ENCODE peak calls at places on chromosomes 16 and 17, in nine cellular contexts. One of them, this sample, is unnamed.

GRCh38 chr16:78461496-78461938 is 362.1 kb downstream of the WWOX start:
- DNase-seq in A549: no peak
- DNase-seq in colonic mucosa: peak
- DNase-seq in BE2C: no peak
- DNase-seq in HFF-Myc: no peak
- DNase-seq in body of pancreas: no peak
- DNase-seq in BJ: no peak
- DNase-seq in right lobe of liver: no peak
- DNase-seq in fibroblast of the aortic adventitia: no peak
- DNase-seq in this sample: no peak

GRCh38 chr17:44439168-44439567 is 49.7 kb upstream of the ITGA2B start:
- DNase-seq in A549: no peak
- DNase-seq in colonic mucosa: no peak
- DNase-seq in BE2C: no peak
- DNase-seq in HFF-Myc: no peak
- DNase-seq in body of pancreas: no peak
- DNase-seq in BJ: no peak
- DNase-seq in right lobe of liver: no peak
- DNase-seq in fibroblast of the aortic adventitia: no peak
- DNase-seq in this sample: no peak

GRCh38 chr16:11183035-11183812 is 72.8 kb downstream of the SOCS1 start:
- DNase-seq in A549: no peak
- DNase-seq in colonic mucosa: no peak
- DNase-seq in BE2C: no peak
- DNase-seq in HFF-Myc: no peak
- DNase-seq in body of pancreas: no peak
- DNase-seq in BJ: no peak
- DNase-seq in right lobe of liver: no peak
- DNase-seq in fibroblast of the aortic adventitia: no peak
- DNase-seq in this sample: no peak

GRCh38 chr17:42406602-42407288 is 16.3 kb downstream of the CAVIN1 start:
- DNase-seq in A549: no peak
- DNase-seq in colonic mucosa: no peak
- DNase-seq in BE2C: no peak
- DNase-seq in HFF-Myc: no peak
- DNase-seq in body of pancreas: no peak
- DNase-seq in BJ: no peak
- DNase-seq in right lobe of liver: no peak
- DNase-seq in fibroblast of the aortic adventitia: peak
- DNase-seq in this sample: no peak

GRCh38 chr17:80095844-80096475 is 5.4 kb upstream of the GAA start:
- DNase-seq in A549: no peak
- DNase-seq in colonic mucosa: no peak
- DNase-seq in BE2C: no peak
- DNase-seq in HFF-Myc: no peak
- DNase-seq in body of pancreas: no peak
- DNase-seq in BJ: no peak
- DNase-seq in right lobe of liver: no peak
- DNase-seq in fibroblast of the aortic adventitia: no peak
- DNase-seq in this sample: no peak

GRCh38 chr17:80431246-80432195 is 16.6 kb downstream of the ENDOV start:
- DNase-seq in A549: no peak
- DNase-seq in colonic mucosa: no peak
- DNase-seq in BE2C: no peak
- DNase-seq in HFF-Myc: no peak
- DNase-seq in body of pancreas: no peak
- DNase-seq in BJ: no peak
- DNase-seq in right lobe of liver: peak
- DNase-seq in fibroblast of the aortic adventitia: no peak
- DNase-seq in this sample: no peak

GRCh38 chr17:50364061-50364458 is 8.9 kb downstream of the MRPL27 start:
- DNase-seq in A549: no peak
- DNase-seq in colonic mucosa: no peak
- DNase-seq in BE2C: no peak
- DNase-seq in HFF-Myc: no peak
- DNase-seq in body of pancreas: no peak
- DNase-seq in BJ: no peak
- DNase-seq in right lobe of liver: peak
- DNase-seq in fibroblast of the aortic adventitia: no peak
- DNase-seq in this sample: no peak

GRCh38 chr17:57407287-57408063 is 151.2 kb downstream of the MSI2 start:
- DNase-seq in A549: no peak
- DNase-seq in colonic mucosa: peak
- DNase-seq in BE2C: no peak
- DNase-seq in HFF-Myc: no peak
- DNase-seq in body of pancreas: no peak
- DNase-seq in BJ: no peak
- DNase-seq in right lobe of liver: no peak
- DNase-seq in fibroblast of the aortic adventitia: no peak
- DNase-seq in this sample: no peak

GRCh38 chr17:39143552-39144093 is 7.8 kb downstream of the PLXDC1 start:
- DNase-seq in A549: no peak
- DNase-seq in colonic mucosa: peak
- DNase-seq in BE2C: no peak
- DNase-seq in HFF-Myc: no peak
- DNase-seq in body of pancreas: no peak
- DNase-seq in BJ: no peak
- DNase-seq in right lobe of liver: no peak
- DNase-seq in fibroblast of the aortic adventitia: peak
- DNase-seq in this sample: no peak

GRCh38 chr16:87278191-87279093 is 38.8 kb downstream of the C16orf95 start:
- DNase-seq in A549: peak
- DNase-seq in colonic mucosa: peak
- DNase-seq in BE2C: peak
- DNase-seq in HFF-Myc: peak
- DNase-seq in body of pancreas: peak
- DNase-seq in BJ: peak
- DNase-seq in right lobe of liver: peak
- DNase-seq in fibroblast of the aortic adventitia: peak
- DNase-seq in this sample: peak

GRCh38 chr16:87706278-87707000 is 59.3 kb downstream of the KLHDC4 start:
- DNase-seq in A549: no peak
- DNase-seq in colonic mucosa: no peak
- DNase-seq in BE2C: no peak
- DNase-seq in HFF-Myc: no peak
- DNase-seq in body of pancreas: peak
- DNase-seq in BJ: no peak
- DNase-seq in right lobe of liver: no peak
- DNase-seq in fibroblast of the aortic adventitia: no peak
- DNase-seq in this sample: no peak

DNA sequence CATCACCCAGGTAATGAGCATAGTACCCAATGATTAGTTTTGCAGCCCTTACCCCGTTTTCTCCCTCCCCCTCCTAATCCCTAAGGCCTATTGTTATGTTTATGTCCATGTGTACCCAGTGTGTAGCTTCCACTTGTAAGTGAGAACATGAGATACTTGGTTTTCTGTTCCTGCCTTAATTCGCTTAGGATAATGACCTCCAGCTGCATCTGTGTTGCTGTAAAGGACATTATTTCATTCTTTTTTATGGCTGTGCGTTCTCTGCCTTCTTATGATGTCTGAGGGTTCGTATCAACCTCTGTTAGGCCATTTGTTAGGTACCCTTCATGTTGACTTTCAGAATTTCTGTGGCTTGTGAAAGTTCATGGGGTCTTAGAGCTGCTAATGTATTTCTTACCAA is 31.0 kb downstream of the CTCF start:
- DNase-seq in A549: no peak
- DNase-seq in colonic mucosa: no peak
- DNase-seq in BE2C: no peak
- DNase-seq in HFF-Myc: no peak
- DNase-seq in body of pancreas: no peak
- DNase-seq in BJ: no peak
- DNase-seq in right lobe of liver: no peak
- DNase-seq in fibroblast of the aortic adventitia: no peak
- DNase-seq in this sample: no peak
- H3K4me3 ChIP-seq in A549: no peak
- H3K4me3 ChIP-seq in colonic mucosa: no peak
- H3K4me3 ChIP-seq in BE2C: no peak
- H3K4me3 ChIP-seq in HFF-Myc: no peak
- H3K4me3 ChIP-seq in body of pancreas: no peak
- H3K4me3 ChIP-seq in BJ: no peak
- H3K4me3 ChIP-seq in right lobe of liver: no peak
- H3K4me3 ChIP-seq in fibroblast of the aortic adventitia: no peak
- H3K4me3 ChIP-seq in this sample: no peak

DNA sequence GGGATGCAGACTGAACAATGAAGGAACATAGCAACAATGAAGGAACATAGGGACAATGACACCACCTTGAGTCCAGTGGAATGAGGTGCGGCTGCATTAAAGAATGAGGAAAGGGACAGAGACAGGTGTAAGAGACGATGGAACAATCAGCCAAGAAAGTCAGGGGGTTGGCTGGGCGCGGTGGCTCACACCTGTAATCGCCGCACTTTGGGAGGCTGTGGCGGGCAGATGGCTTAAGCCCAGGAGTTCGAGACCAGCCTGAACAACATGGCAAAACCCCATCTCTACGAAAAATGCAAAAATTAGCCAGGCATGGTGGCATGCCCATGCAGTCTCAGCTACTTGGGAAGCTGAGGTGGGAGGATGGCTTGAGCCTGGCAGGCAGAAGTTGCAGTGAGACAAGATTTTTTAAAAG is 13.6 kb upstream of the CBFB start:
- DNase-seq in A549: no peak
- DNase-seq in colonic mucosa: no peak
- DNase-seq in BE2C: no peak
- DNase-seq in HFF-Myc: no peak
- DNase-seq in body of pancreas: no peak
- DNase-seq in BJ: no peak
- DNase-seq in right lobe of liver: peak
- DNase-seq in fibroblast of the aortic adventitia: no peak
- DNase-seq in this sample: no peak
- TF ChIP-seq CTCF in A549: peak
- TF ChIP-seq CTCF in colonic mucosa: no peak
- TF ChIP-seq CTCF in BE2C: peak
- TF ChIP-seq CTCF in HFF-Myc: no peak
- TF ChIP-seq CTCF in body of pancreas: peak
- TF ChIP-seq CTCF in BJ: no peak
- TF ChIP-seq CTCF in right lobe of liver: peak
- TF ChIP-seq CTCF in fibroblast of the aortic adventitia: no peak
- TF ChIP-seq CTCF in this sample: no peak

DNA sequence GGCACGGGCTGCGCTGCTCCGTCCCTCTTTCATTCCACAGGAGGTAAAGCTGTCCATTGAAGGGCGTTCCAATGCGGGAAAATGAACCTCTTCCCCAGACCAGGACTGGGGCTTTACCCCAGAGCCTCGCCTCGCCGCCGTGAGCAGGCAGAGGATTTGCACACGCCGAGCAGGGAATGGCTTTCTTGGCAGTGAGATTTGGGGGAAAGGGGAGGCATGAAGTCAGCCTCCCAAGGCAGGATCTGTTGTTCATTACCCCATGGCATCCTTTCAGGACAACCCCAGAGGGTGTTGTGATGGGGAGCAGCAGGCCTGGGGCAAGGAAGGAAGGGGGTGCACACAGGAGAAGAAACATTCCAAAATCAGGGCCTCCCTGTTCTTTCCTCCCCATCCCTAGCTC is 6.0 kb downstream of the ATXN1L start:
- DNase-seq in A549: no peak
- DNase-seq in colonic mucosa: no peak
- DNase-seq in BE2C: no peak
- DNase-seq in HFF-Myc: no peak
- DNase-seq in body of pancreas: no peak
- DNase-seq in BJ: no peak
- DNase-seq in right lobe of liver: no peak
- DNase-seq in fibroblast of the aortic adventitia: no peak
- DNase-seq in this sample: no peak
- H3K4me3 ChIP-seq in A549: no peak
- H3K4me3 ChIP-seq in colonic mucosa: no peak
- H3K4me3 ChIP-seq in BE2C: no peak
- H3K4me3 ChIP-seq in HFF-Myc: no peak
- H3K4me3 ChIP-seq in body of pancreas: no peak
- H3K4me3 ChIP-seq in BJ: no peak
- H3K4me3 ChIP-seq in right lobe of liver: no peak
- H3K4me3 ChIP-seq in fibroblast of the aortic adventitia: no peak
- H3K4me3 ChIP-seq in this sample: no peak

DNA sequence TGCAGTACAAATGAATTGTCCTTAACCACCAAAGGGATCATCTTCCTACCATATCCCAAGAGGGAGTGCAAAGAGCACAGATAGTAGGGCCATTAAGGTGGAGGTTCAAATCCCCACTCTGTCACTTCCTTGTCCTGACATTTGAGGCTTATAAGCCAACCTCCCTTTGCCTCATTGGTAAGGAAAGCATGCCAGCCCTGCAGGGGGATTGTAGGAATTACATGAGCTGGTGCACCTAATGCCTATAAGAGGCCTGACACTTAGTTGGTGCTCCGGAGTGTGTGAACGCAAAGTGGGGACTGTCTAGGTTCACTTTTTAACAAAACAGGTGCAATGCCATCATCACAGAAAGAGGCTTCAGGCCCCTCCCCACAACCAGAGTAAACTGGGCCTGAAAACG is 374.4 kb downstream of the SNX29 start:
- DNase-seq in A549: no peak
- DNase-seq in colonic mucosa: no peak
- DNase-seq in BE2C: no peak
- DNase-seq in HFF-Myc: no peak
- DNase-seq in body of pancreas: no peak
- DNase-seq in BJ: no peak
- DNase-seq in right lobe of liver: no peak
- DNase-seq in fibroblast of the aortic adventitia: no peak
- DNase-seq in this sample: no peak
- TF ChIP-seq CTCF in A549: no peak
- TF ChIP-seq CTCF in colonic mucosa: no peak
- TF ChIP-seq CTCF in BE2C: no peak
- TF ChIP-seq CTCF in HFF-Myc: peak
- TF ChIP-seq CTCF in body of pancreas: no peak
- TF ChIP-seq CTCF in BJ: no peak
- TF ChIP-seq CTCF in right lobe of liver: no peak
- TF ChIP-seq CTCF in fibroblast of the aortic adventitia: no peak
- TF ChIP-seq CTCF in this sample: no peak